ENCODE peak calls at places on chromosomes 1 and 21, in five cellular contexts. R, A, O, G and M are unnamed samples.

GRCh38 chr1:179229214-179230140 is at the start of gene ABL2:
- DNase-seq in G (no peak), A (peak), R (peak), O (peak), M (peak)

GRCh38 chr1:173779946-173780345 is 44.5 kb upstream of the DARS2 start:
- DNase-seq in O (no peak), G (no peak), A (no peak), R (no peak), M (no peak)

GRCh38 chr1:72757843-72758242 is 475.5 kb upstream of the NEGR1 start:
- DNase-seq in G (no peak), A (no peak), O (no peak), R (no peak), M (no peak)

GRCh38 chr1:27554293-27554692 is 49.7 kb downstream of the AHDC1 start:
- DNase-seq in O (no peak), A (no peak), R (no peak), G (no peak), M (no peak)

GRCh38 chr1:215473943-215474342 is 93.2 kb upstream of the KCTD3 start:
- DNase-seq in R (no peak), G (peak), O (no peak), A (no peak), M (peak)

GRCh38 chr1:118077331-118078055 is 107.5 kb downstream of the SPAG17 start:
- DNase-seq in G (no peak), O (no peak), R (peak), A (no peak), M (peak)

GRCh38 chr1:15749399-15750291 is 7.3 kb downstream of the TMEM82 start:
- DNase-seq in G (peak), O (no peak), A (no peak), R (no peak), M (no peak)

GRCh38 chr1:39977202-39977601 is 22.3 kb downstream of the MFSD2A start:
- DNase-seq in A (peak), R (no peak), O (no peak), G (peak), M (no peak)

GRCh38 chr1:35915693-35916092 is 15.2 kb upstream of the AGO3 start:
- DNase-seq in O (no peak), G (no peak), A (no peak), R (no peak), M (peak)

GRCh38 chr1:13513885-13514546 is at the start of gene LRRC38:
- DNase-seq in R (peak), O (no peak), G (no peak), A (no peak), M (no peak)

GRCh38 chr1:244214009-244214967 is 163.2 kb downstream of the ZBTB18 start:
- DNase-seq in A (no peak), O (no peak), G (peak), R (peak), M (peak)

GRCh38 chr1:228842094-228842775 is 107.0 kb downstream of the RHOU start:
- DNase-seq in G (peak), R (no peak), A (no peak), O (peak), M (peak)

GRCh38 chr1:203287109-203287893 is 18.0 kb upstream of the BTG2 start:
- DNase-seq in R (no peak), A (peak), O (peak), G (no peak), M (peak)

GRCh38 chr1:101506541-101507164 is 269.8 kb downstream of the S1PR1 start:
- DNase-seq in G (no peak), R (peak), O (peak), A (peak), M (peak)

GRCh38 chr21:45039309-45040113 is 34.9 kb upstream of the ADARB1 start:
- DNase-seq in O (no peak), R (no peak), G (no peak), A (no peak), M (no peak)

GRCh38 chr1:36517415-36517814 is 34.7 kb upstream of the CSF3R start:
- DNase-seq in R (no peak), O (peak), A (no peak), G (no peak), M (no peak)

GRCh38 chr1:149848811-149849210 is 50.6 kb upstream of the BOLA1 start:
- DNase-seq in R (peak), A (peak), O (no peak), G (no peak), M (no peak)

GRCh38 chr1:83555871-83556270 is 443.1 kb downstream of the TTLL7 start:
- DNase-seq in O (no peak), G (no peak), A (no peak), R (no peak), M (no peak)

GRCh38 chr1:79532555-79532954 is 526.0 kb upstream of the ADGRL4 start:
- DNase-seq in G (no peak), R (no peak), O (no peak), A (no peak), M (no peak)

GRCh38 chr1:216758182-216758581 is 35.0 kb upstream of the ESRRG start:
- DNase-seq in O (no peak), R (peak), A (no peak), G (no peak), M (no peak)

GRCh38 chr1:225485991-225486530 is 58.2 kb upstream of the LBR start:
- DNase-seq in R (no peak), A (no peak), O (no peak), G (no peak), M (no peak)

GRCh38 chr1:238951809-238952208 is 434.6 kb upstream of the CHRM3 start:
- DNase-seq in O (no peak), G (peak), R (peak), A (no peak), M (peak)

GRCh38 chr1:240801445-240801844 is 189.5 kb upstream of the GREM2 start:
- DNase-seq in R (no peak), O (no peak), A (no peak), G (no peak), M (peak)

GRCh38 chr1:57857809-57858208 is 433.9 kb upstream of the DAB1 start:
- DNase-seq in R (no peak), A (no peak), O (no peak), G (no peak), M (peak)

GRCh38 chr21:39141502-39141901 is 41.7 kb downstream of the PSMG1 start:
- DNase-seq in R (no peak), O (no peak), G (peak), A (no peak), M (peak)

GRCh38 chr1:151013518-151013917 is 5.3 kb downstream of the PRUNE1 start:
- DNase-seq in R (no peak), O (no peak), G (peak), A (no peak), M (peak)

GRCh38 chr1:32394890-32395415 is 712 bp upstream of the BSDC1 start:
- DNase-seq in G (no peak), A (no peak), O (no peak), R (no peak), M (no peak)

GRCh38 chr21:36478207-36478701 is 1.7 kb downstream of the CLDN14 start:
- DNase-seq in R (no peak), A (no peak), G (peak), O (no peak), M (peak)

GRCh38 chr1:206722751-206723499 is 38.2 kb downstream of the MAPKAPK2 start:
- DNase-seq in R (no peak), O (no peak), A (no peak), G (peak), M (peak)

DNA sequence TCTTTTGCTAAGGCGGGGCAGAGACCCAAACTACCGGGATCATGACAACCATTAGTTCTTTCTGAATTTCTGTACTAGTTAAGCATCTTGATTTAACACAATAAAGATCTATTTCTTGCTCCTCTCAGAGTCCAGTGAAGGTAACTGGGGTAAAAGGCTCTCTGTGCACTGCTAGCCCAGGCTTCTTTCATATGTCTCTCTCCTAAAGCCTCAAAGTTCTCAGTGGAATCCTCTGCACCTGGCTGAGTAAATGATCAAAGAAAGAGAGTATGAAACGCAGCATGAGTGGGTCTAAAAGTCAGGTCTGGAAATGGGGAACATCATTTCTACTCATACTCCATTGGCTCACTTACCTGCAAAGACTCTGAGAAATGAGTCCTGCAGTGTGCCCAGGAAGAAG is 418.4 kb downstream of the PTPRC start:
- DNase-seq in O (no peak), R (no peak), G (no peak), A (no peak), M (no peak)
- H3K9ac ChIP-seq in O (no peak), R (no peak), G (no peak), A (no peak), M (no peak)

GRCh38 chr1:108071601-108072000 is 106.6 kb upstream of the VAV3 start:
- DNase-seq in O (no peak), A (no peak), R (no peak), G (no peak), M (no peak)

GRCh38 chr1:108068141-108068540 is 103.2 kb upstream of the VAV3 start:
- DNase-seq in O (no peak), A (peak), G (no peak), R (no peak), M (no peak)

GRCh38 chr1:108070662-108071061 is 105.7 kb upstream of the VAV3 start:
- DNase-seq in G (no peak), R (no peak), O (no peak), A (no peak), M (no peak)

GRCh38 chr1:108075055-108075454 is 110.1 kb upstream of the VAV3 start:
- DNase-seq in G (no peak), A (peak), R (no peak), O (no peak), M (no peak)

DNA sequence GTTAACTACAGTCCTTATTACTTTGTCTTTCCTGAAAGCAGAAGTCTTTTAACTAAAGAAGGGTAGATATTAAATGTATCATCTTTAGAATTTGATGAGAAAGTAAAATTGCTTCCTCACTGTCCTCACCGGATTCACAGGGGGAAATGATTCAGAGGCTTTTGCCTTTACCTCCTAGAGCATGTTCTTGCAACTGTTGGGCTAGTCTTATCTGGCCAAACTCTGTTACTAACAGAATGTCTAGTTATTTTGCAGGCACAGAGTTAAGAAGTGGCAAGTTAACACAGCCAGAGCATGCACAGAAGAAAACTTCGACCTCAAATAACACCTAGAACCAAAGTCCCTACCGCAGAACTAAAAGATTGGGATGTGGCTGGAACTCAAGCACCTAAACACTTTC is 107.3 kb upstream of the VAV3 start:
- DNase-seq in A (no peak), R (no peak), G (no peak), O (no peak), M (no peak)
- H3K4me2 ChIP-seq in A (no peak), R (no peak), G (no peak), O (no peak), M (no peak)

DNA sequence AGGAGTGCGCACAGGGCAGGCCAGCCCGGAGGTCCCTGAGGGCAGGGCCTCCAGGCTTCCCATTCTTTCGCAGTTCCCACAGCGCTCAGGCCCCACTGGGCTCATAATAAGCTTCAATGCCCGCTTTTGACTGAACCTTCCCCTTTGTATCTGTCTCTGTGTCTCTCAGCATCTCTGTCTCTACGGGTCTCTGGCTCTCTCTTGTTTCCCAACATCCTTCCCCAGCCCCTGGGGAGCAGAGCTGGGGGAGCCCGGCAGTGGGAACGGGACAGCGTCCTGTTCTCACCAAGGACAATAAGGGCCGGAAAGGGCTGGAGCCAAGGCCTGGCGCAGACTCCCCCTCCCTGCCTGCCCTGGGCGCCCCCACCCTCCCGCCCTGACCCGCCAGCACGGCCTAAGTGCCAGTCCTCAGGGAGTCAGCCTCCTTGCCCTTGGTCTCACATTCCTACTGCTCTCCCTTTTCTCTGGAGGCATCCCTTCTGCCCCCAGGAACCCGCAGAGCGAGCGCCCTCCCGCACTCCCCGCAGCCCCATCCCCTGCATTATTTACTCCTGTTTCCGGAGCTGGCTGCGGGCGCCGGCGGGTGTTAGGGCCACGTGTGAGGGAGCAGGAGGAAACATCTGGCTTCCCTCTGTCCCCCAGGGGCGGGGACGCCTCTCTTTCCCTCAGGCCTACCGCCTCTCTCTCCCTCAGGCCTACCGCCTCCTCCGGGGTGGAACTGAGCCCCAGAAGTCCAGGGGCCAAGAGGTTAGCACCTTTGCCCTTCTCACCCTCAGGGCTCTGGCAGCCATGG is 6.5 kb downstream of the KRTCAP2 start:
- DNase-seq in A (peak), O (no peak), G (no peak), R (peak), M (peak)
- H3K4me3 ChIP-seq in A (peak), O (no peak), G (no peak), R (no peak), M (no peak)

DNA sequence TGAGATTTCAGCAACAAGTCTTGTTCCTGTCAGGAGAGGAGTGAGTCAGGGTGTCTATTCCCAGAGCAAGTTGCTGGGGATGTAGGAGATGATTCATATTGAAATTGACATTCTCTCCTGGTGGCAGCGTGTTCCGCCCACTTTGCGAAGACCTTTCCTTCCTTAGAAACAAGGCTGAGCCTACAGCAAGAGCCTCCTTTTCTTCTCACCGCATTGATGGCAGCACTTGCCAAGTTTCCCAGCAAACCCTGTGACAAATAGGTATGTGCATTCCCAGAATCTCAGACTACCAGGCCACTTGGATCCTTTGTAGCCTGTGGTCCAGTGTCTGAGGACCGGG is 79.4 kb downstream of the MAN1C1 start:
- DNase-seq in R (no peak), A (no peak), G (peak), O (no peak), M (peak)
- H3K9ac ChIP-seq in R (no peak), A (no peak), G (peak), O (no peak), M (no peak)

DNA sequence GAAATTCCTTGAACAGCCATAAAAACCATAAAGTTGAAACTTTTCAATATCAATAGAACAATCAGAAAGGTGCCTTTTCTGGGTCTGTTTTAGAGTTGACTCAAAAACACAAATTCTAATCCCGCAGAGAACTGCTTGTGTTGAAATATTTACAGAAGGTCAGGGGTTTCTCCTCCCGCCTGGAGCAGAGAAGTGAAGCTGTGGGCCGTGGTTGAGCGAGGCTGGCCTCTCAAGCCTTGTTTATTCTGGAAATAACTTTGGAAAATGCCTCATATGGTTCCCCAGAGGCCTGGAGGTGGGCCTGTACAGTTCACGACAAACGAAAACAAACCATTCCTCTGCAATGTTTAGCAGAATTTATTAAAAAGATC is 90.8 kb upstream of the ERRFI1 start:
- DNase-seq in G (peak), R (no peak), A (no peak), O (no peak), M (peak)
- H3K4me2 ChIP-seq in G (peak), R (no peak), A (no peak), O (no peak), M (peak)

DNA sequence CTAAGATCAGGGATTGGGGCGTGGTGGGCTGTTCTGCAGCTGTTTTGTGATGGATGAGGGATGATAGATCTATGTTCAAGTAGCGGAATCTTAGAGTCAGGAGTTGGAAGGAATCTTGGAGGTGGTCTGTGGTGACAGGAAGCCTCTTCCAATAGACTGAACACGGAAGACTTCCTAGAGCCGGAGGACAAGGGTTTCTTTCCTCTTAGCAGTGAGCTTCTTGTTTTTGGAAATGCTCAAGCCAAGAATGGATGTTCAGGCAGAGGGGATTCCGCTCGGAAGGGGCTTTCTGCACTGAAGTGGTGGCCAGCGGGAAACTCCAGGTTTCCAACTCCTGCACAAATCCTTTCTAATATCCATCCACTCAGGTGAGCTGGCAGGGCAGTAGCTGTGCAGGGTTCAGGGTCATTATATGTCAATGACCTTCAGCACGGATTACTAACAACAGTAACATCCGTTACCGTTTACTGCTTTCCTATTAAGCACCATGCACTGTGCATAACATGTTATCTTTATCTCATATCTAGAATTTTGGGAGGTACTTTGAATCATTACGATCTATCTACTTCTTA is 625 bp upstream of the CPT2 start:
- DNase-seq in G (no peak), R (no peak), O (no peak), A (no peak), M (no peak)
- H3K4me3 ChIP-seq in G (peak), R (peak), O (peak), A (peak), M (peak)